ENCODE peak calls at places on chromosomes 12 and 14, in seven cellular contexts. W is mammary epithelial cell; P is brain microvascular endothelial cell; M is stimulated activated CD4-positive, alpha-beta T cell treated with anti-CD3 and anti-CD28 coated beads, Interleukin-15, amount 100 ng/mL, for 1 hour; A is EL; Y is activated T-cell treated with anti-CD3 and anti-CD28 coated beads, Interleukin-2, amount 50 U/mL, for 4 hours; G is bronchial epithelial cell. J is an unnamed sample.

GRCh38 chr12:75366629-75367028 is 24.3 kb upstream of the GLIPR1L2 start:
- DNase-seq in A (peak; percentile 31), W (no peak), Y (no peak), P (peak; percentile 11), G (no peak), M (no peak), J (no peak)

GRCh38 chr14:104393898-104394605 is 185.5 kb upstream of the C14orf180 start:
- DNase-seq in Y (peak; percentile 42), G (no peak), W (no peak), A (no peak), M (peak; percentile 51), P (no peak), J (no peak)

GRCh38 chr14:75232597-75232996 is 46.0 kb upstream of the FOS start:
- DNase-seq in Y (peak; percentile 14), W (no peak), A (no peak), G (no peak), M (peak; percentile 20), P (no peak), J (no peak)

GRCh38 chr12:2960432-2960956 is 1.3 kb downstream of the TEAD4 start:
- DNase-seq in P (peak; percentile 36), M (no peak), Y (no peak), G (peak; percentile 41), A (peak; percentile 70), W (peak; percentile 45), J (peak; percentile 39)

GRCh38 chr12:3149505-3150307 is 72.5 kb downstream of the TSPAN9 start:
- DNase-seq in M (no peak), A (no peak), Y (no peak), P (no peak), G (no peak), W (no peak), J (no peak)

GRCh38 chr14:70013269-70013873 is 134.2 kb downstream of the SMOC1 start:
- DNase-seq in G (peak; percentile 42), A (peak; percentile 17), Y (no peak), W (peak; percentile 37), P (no peak), M (no peak), J (peak; percentile 56)

GRCh38 chr12:126069549-126070165 is 1004.4 kb downstream of the AACS start:
- DNase-seq in M (no peak), P (peak; percentile 50), Y (no peak), A (peak; percentile 27), W (peak; percentile 36), G (peak; percentile 47), J (peak; percentile 65)

GRCh38 chr14:68523326-68523610 is 269.6 kb downstream of the ZFP36L1 start:
- DNase-seq in A (no peak), W (no peak), Y (no peak), M (no peak), P (no peak), G (no peak), J (no peak)

GRCh38 chr14:67928375-67928774 is 108.8 kb downstream of the RAD51B start:
- DNase-seq in G (no peak), A (no peak), W (no peak), P (no peak), M (no peak), Y (no peak), J (no peak)

GRCh38 chr12:25020621-25021243 is 71.8 kb upstream of the BCAT1 start:
- DNase-seq in P (no peak), Y (no peak), M (no peak), W (no peak), A (no peak), G (no peak), J (no peak)

GRCh38 chr12:44847888-44848770 is 28.0 kb downstream of the NELL2 start:
- DNase-seq in G (no peak), Y (peak; percentile 52), W (no peak), P (no peak), M (peak; percentile 15), A (no peak), J (no peak)

GRCh38 chr12:77133566-77133965 is 68.2 kb upstream of the E2F7 start:
- DNase-seq in W (peak; percentile 58), P (peak; percentile 61), M (no peak), A (peak; percentile 45), G (peak; percentile 49), Y (no peak), J (peak; percentile 73)

GRCh38 chr12:18629445-18629844 is 108.4 kb downstream of the PLCZ1 start:
- DNase-seq in G (no peak), P (no peak), W (peak; percentile 8), M (no peak), A (no peak), Y (no peak), J (no peak)

GRCh38 chr12:105352940-105353635 is 22.6 kb downstream of the C12orf75 start:
- DNase-seq in P (no peak), Y (no peak), G (no peak), A (no peak), M (no peak), W (no peak), J (no peak)

GRCh38 chr14:41280745-41281144 is 325.9 kb upstream of the LRFN5 start:
- DNase-seq in W (peak; percentile 1), P (no peak), G (peak; percentile 0), Y (no peak), M (no peak), A (no peak), J (peak; percentile 15)

GRCh38 chr12:127052491-127053232 is 1214.3 kb upstream of the TMEM132C start:
- DNase-seq in W (peak; percentile 96), P (peak; percentile 68), A (peak; percentile 84), Y (no peak), M (no peak), G (peak; percentile 85), J (peak; percentile 83)

GRCh38 chr14:50038398-50039119 is 77.8 kb downstream of the VCPKMT start:
- DNase-seq in W (peak; percentile 100), A (peak; percentile 99), M (no peak), G (peak; percentile 99), Y (no peak), P (peak; percentile 87), J (peak; percentile 99)

GRCh38 chr14:83757896-83758295 is 1772.0 kb upstream of the FLRT2 start:
- DNase-seq in P (peak; percentile 18), M (no peak), A (peak; percentile 26), W (no peak), Y (no peak), G (no peak), J (no peak)

GRCh38 chr12:94329366-94329765 is 130.3 kb downstream of the CEP83 start:
- DNase-seq in W (no peak), Y (no peak), P (no peak), G (no peak), M (no peak), A (no peak), J (no peak)

GRCh38 chr14:24705840-24706239 is 71.8 kb upstream of the GZMB start:
- DNase-seq in P (no peak), M (no peak), Y (no peak), A (no peak), G (no peak), W (no peak), J (no peak)

GRCh38 chr12:2752676-2753371 is 41.9 kb upstream of the FKBP4 start:
- DNase-seq in P (peak; percentile 31), Y (peak; percentile 69), G (peak; percentile 22), W (peak; percentile 55), A (peak; percentile 61), M (peak; percentile 41), J (peak; percentile 68)

GRCh38 chr14:34012978-34013713 is 62.3 kb upstream of the EGLN3 start:
- DNase-seq in P (no peak), G (peak; percentile 17), Y (no peak), W (no peak), M (no peak), A (no peak), J (peak; percentile 41)